ENCODE peak calls at places on chromosomes 6 and 20, in nine cellular contexts. One of them, this sample, is unnamed.

GRCh38 chr6:39814236-39814635 is 22.1 kb downstream of the DAAM2 start:
- DNase-seq in GM13976: no peak
- DNase-seq in upper lobe of right lung: no peak
- DNase-seq in AG10803: no peak
- DNase-seq in heart left ventricle: no peak
- DNase-seq in astrocyte of the cerebellum: no peak
- DNase-seq in astrocyte of the spinal cord: no peak
- DNase-seq in activated CD8-positive, alpha-beta T cell treated with anti-CD3 and anti-CD28 coated beads for 36 hours: no peak
- DNase-seq in A549: no peak
- DNase-seq in this sample: no peak

GRCh38 chr6:45572833-45573232 is 195.1 kb upstream of the SUPT3H start:
- DNase-seq in GM13976: no peak
- DNase-seq in upper lobe of right lung: no peak
- DNase-seq in AG10803: no peak
- DNase-seq in heart left ventricle: no peak
- DNase-seq in astrocyte of the cerebellum: no peak
- DNase-seq in astrocyte of the spinal cord: no peak
- DNase-seq in activated CD8-positive, alpha-beta T cell treated with anti-CD3 and anti-CD28 coated beads for 36 hours: no peak
- DNase-seq in A549: no peak
- DNase-seq in this sample: no peak

GRCh38 chr6:169905041-169905807 is 153.8 kb downstream of the ERMARD start:
- DNase-seq in GM13976: no peak
- DNase-seq in upper lobe of right lung: no peak
- DNase-seq in AG10803: peak
- DNase-seq in heart left ventricle: no peak
- DNase-seq in astrocyte of the cerebellum: peak
- DNase-seq in astrocyte of the spinal cord: peak
- DNase-seq in activated CD8-positive, alpha-beta T cell treated with anti-CD3 and anti-CD28 coated beads for 36 hours: no peak
- DNase-seq in A549: no peak
- DNase-seq in this sample: no peak

GRCh38 chr6:169571123-169571962 is 130.5 kb downstream of the WDR27 start:
- DNase-seq in GM13976: no peak
- DNase-seq in upper lobe of right lung: no peak
- DNase-seq in AG10803: no peak
- DNase-seq in heart left ventricle: no peak
- DNase-seq in astrocyte of the cerebellum: no peak
- DNase-seq in astrocyte of the spinal cord: peak
- DNase-seq in activated CD8-positive, alpha-beta T cell treated with anti-CD3 and anti-CD28 coated beads for 36 hours: no peak
- DNase-seq in A549: peak
- DNase-seq in this sample: no peak

GRCh38 chr20:59812286-59813125 is 120.9 kb downstream of the SYCP2 start:
- DNase-seq in GM13976: no peak
- DNase-seq in upper lobe of right lung: no peak
- DNase-seq in AG10803: no peak
- DNase-seq in heart left ventricle: no peak
- DNase-seq in astrocyte of the cerebellum: no peak
- DNase-seq in astrocyte of the spinal cord: no peak
- DNase-seq in activated CD8-positive, alpha-beta T cell treated with anti-CD3 and anti-CD28 coated beads for 36 hours: no peak
- DNase-seq in A549: no peak
- DNase-seq in this sample: no peak

GRCh38 chr20:42346771-42347170 is 728.6 kb upstream of the CHD6 start:
- DNase-seq in GM13976: no peak
- DNase-seq in upper lobe of right lung: no peak
- DNase-seq in AG10803: no peak
- DNase-seq in heart left ventricle: no peak
- DNase-seq in astrocyte of the cerebellum: no peak
- DNase-seq in astrocyte of the spinal cord: no peak
- DNase-seq in activated CD8-positive, alpha-beta T cell treated with anti-CD3 and anti-CD28 coated beads for 36 hours: no peak
- DNase-seq in A549: no peak
- DNase-seq in this sample: no peak

GRCh38 chr6:3489032-3489757 is 32.3 kb upstream of the SLC22A23 start:
- DNase-seq in GM13976: no peak
- DNase-seq in upper lobe of right lung: no peak
- DNase-seq in AG10803: peak
- DNase-seq in heart left ventricle: no peak
- DNase-seq in astrocyte of the cerebellum: peak
- DNase-seq in astrocyte of the spinal cord: peak
- DNase-seq in activated CD8-positive, alpha-beta T cell treated with anti-CD3 and anti-CD28 coated beads for 36 hours: no peak
- DNase-seq in A549: no peak
- DNase-seq in this sample: no peak

GRCh38 chr6:134539865-134540323 is 222.0 kb upstream of the SGK1 start:
- DNase-seq in GM13976: no peak
- DNase-seq in upper lobe of right lung: no peak
- DNase-seq in AG10803: no peak
- DNase-seq in heart left ventricle: peak
- DNase-seq in astrocyte of the cerebellum: no peak
- DNase-seq in astrocyte of the spinal cord: no peak
- DNase-seq in activated CD8-positive, alpha-beta T cell treated with anti-CD3 and anti-CD28 coated beads for 36 hours: no peak
- DNase-seq in A549: no peak
- DNase-seq in this sample: no peak

GRCh38 chr6:149064026-149065017 is 253.2 kb upstream of the TAB2 start:
- DNase-seq in GM13976: no peak
- DNase-seq in upper lobe of right lung: no peak
- DNase-seq in AG10803: peak
- DNase-seq in heart left ventricle: no peak
- DNase-seq in astrocyte of the cerebellum: no peak
- DNase-seq in astrocyte of the spinal cord: no peak
- DNase-seq in activated CD8-positive, alpha-beta T cell treated with anti-CD3 and anti-CD28 coated beads for 36 hours: no peak
- DNase-seq in A549: no peak
- DNase-seq in this sample: no peak

GRCh38 chr20:53901064-53901463 is 169.3 kb downstream of the BCAS1 start:
- DNase-seq in GM13976: no peak
- DNase-seq in upper lobe of right lung: no peak
- DNase-seq in AG10803: peak
- DNase-seq in heart left ventricle: no peak
- DNase-seq in astrocyte of the cerebellum: no peak
- DNase-seq in astrocyte of the spinal cord: peak
- DNase-seq in activated CD8-positive, alpha-beta T cell treated with anti-CD3 and anti-CD28 coated beads for 36 hours: no peak
- DNase-seq in A549: peak
- DNase-seq in this sample: no peak

GRCh38 chr6:4349323-4349722 is 213.9 kb upstream of the ECI2 start:
- DNase-seq in GM13976: no peak
- DNase-seq in upper lobe of right lung: no peak
- DNase-seq in AG10803: no peak
- DNase-seq in heart left ventricle: no peak
- DNase-seq in astrocyte of the cerebellum: no peak
- DNase-seq in astrocyte of the spinal cord: no peak
- DNase-seq in activated CD8-positive, alpha-beta T cell treated with anti-CD3 and anti-CD28 coated beads for 36 hours: no peak
- DNase-seq in A549: no peak
- DNase-seq in this sample: no peak

GRCh38 chr20:9927224-9927623 is 88.3 kb upstream of the PAK5 start:
- DNase-seq in GM13976: no peak
- DNase-seq in upper lobe of right lung: no peak
- DNase-seq in AG10803: no peak
- DNase-seq in heart left ventricle: no peak
- DNase-seq in astrocyte of the cerebellum: no peak
- DNase-seq in astrocyte of the spinal cord: no peak
- DNase-seq in activated CD8-positive, alpha-beta T cell treated with anti-CD3 and anti-CD28 coated beads for 36 hours: no peak
- DNase-seq in A549: no peak
- DNase-seq in this sample: no peak

GRCh38 chr6:108518714-108519576 is 41.8 kb upstream of the FOXO3 start:
- DNase-seq in GM13976: no peak
- DNase-seq in upper lobe of right lung: no peak
- DNase-seq in AG10803: peak
- DNase-seq in heart left ventricle: no peak
- DNase-seq in astrocyte of the cerebellum: no peak
- DNase-seq in astrocyte of the spinal cord: peak
- DNase-seq in activated CD8-positive, alpha-beta T cell treated with anti-CD3 and anti-CD28 coated beads for 36 hours: peak
- DNase-seq in A549: peak
- DNase-seq in this sample: no peak
- TF ChIP-seq CTCF in GM13976: no peak
- TF ChIP-seq CTCF in upper lobe of right lung: peak
- TF ChIP-seq CTCF in AG10803: peak
- TF ChIP-seq CTCF in heart left ventricle: peak
- TF ChIP-seq CTCF in astrocyte of the cerebellum: peak
- TF ChIP-seq CTCF in astrocyte of the spinal cord: peak
- TF ChIP-seq CTCF in activated CD8-positive, alpha-beta T cell treated with anti-CD3 and anti-CD28 coated beads for 36 hours: peak
- TF ChIP-seq CTCF in A549: peak
- TF ChIP-seq CTCF in this sample: peak

GRCh38 chr6:107657755-107658461 is 166.2 kb downstream of the SCML4 start:
- DNase-seq in GM13976: peak
- DNase-seq in upper lobe of right lung: peak
- DNase-seq in AG10803: no peak
- DNase-seq in heart left ventricle: peak
- DNase-seq in astrocyte of the cerebellum: peak
- DNase-seq in astrocyte of the spinal cord: peak
- DNase-seq in activated CD8-positive, alpha-beta T cell treated with anti-CD3 and anti-CD28 coated beads for 36 hours: peak
- DNase-seq in A549: no peak
- DNase-seq in this sample: peak
- TF ChIP-seq CTCF in GM13976: no peak
- TF ChIP-seq CTCF in upper lobe of right lung: no peak
- TF ChIP-seq CTCF in AG10803: no peak
- TF ChIP-seq CTCF in heart left ventricle: peak
- TF ChIP-seq CTCF in astrocyte of the cerebellum: peak
- TF ChIP-seq CTCF in astrocyte of the spinal cord: peak
- TF ChIP-seq CTCF in activated CD8-positive, alpha-beta T cell treated with anti-CD3 and anti-CD28 coated beads for 36 hours: no peak
- TF ChIP-seq CTCF in A549: no peak
- TF ChIP-seq CTCF in this sample: no peak

GRCh38 chr6:42140756-42141602 is 1.4 kb downstream of the C6orf132 start:
- DNase-seq in GM13976: no peak
- DNase-seq in upper lobe of right lung: no peak
- DNase-seq in AG10803: peak
- DNase-seq in heart left ventricle: no peak
- DNase-seq in astrocyte of the cerebellum: no peak
- DNase-seq in astrocyte of the spinal cord: no peak
- DNase-seq in activated CD8-positive, alpha-beta T cell treated with anti-CD3 and anti-CD28 coated beads for 36 hours: no peak
- DNase-seq in A549: no peak
- DNase-seq in this sample: no peak

GRCh38 chr6:42140051-42140450 is 2.4 kb downstream of the C6orf132 start:
- DNase-seq in GM13976: no peak
- DNase-seq in upper lobe of right lung: no peak
- DNase-seq in AG10803: peak
- DNase-seq in heart left ventricle: no peak
- DNase-seq in astrocyte of the cerebellum: no peak
- DNase-seq in astrocyte of the spinal cord: no peak
- DNase-seq in activated CD8-positive, alpha-beta T cell treated with anti-CD3 and anti-CD28 coated beads for 36 hours: no peak
- DNase-seq in A549: peak
- DNase-seq in this sample: no peak

GRCh38 chr6:42138630-42139619 is 3.5 kb downstream of the C6orf132 start:
- DNase-seq in GM13976: no peak
- DNase-seq in upper lobe of right lung: no peak
- DNase-seq in AG10803: no peak
- DNase-seq in heart left ventricle: no peak
- DNase-seq in astrocyte of the cerebellum: no peak
- DNase-seq in astrocyte of the spinal cord: no peak
- DNase-seq in activated CD8-positive, alpha-beta T cell treated with anti-CD3 and anti-CD28 coated beads for 36 hours: no peak
- DNase-seq in A549: no peak
- DNase-seq in this sample: no peak

GRCh38 chr6:42141603-42142117 is 760 bp downstream of the C6orf132 start:
- DNase-seq in GM13976: no peak
- DNase-seq in upper lobe of right lung: no peak
- DNase-seq in AG10803: no peak
- DNase-seq in heart left ventricle: no peak
- DNase-seq in astrocyte of the cerebellum: no peak
- DNase-seq in astrocyte of the spinal cord: no peak
- DNase-seq in activated CD8-positive, alpha-beta T cell treated with anti-CD3 and anti-CD28 coated beads for 36 hours: no peak
- DNase-seq in A549: no peak
- DNase-seq in this sample: no peak

GRCh38 chr6:42142118-42142835 is at the start of gene C6orf132:
- DNase-seq in GM13976: no peak
- DNase-seq in upper lobe of right lung: peak
- DNase-seq in AG10803: peak
- DNase-seq in heart left ventricle: peak
- DNase-seq in astrocyte of the cerebellum: no peak
- DNase-seq in astrocyte of the spinal cord: peak
- DNase-seq in activated CD8-positive, alpha-beta T cell treated with anti-CD3 and anti-CD28 coated beads for 36 hours: peak
- DNase-seq in A549: no peak
- DNase-seq in this sample: no peak
- TF ChIP-seq CTCF in GM13976: no peak
- TF ChIP-seq CTCF in upper lobe of right lung: no peak
- TF ChIP-seq CTCF in AG10803: no peak
- TF ChIP-seq CTCF in heart left ventricle: peak
- TF ChIP-seq CTCF in astrocyte of the cerebellum: no peak
- TF ChIP-seq CTCF in astrocyte of the spinal cord: no peak
- TF ChIP-seq CTCF in activated CD8-positive, alpha-beta T cell treated with anti-CD3 and anti-CD28 coated beads for 36 hours: no peak
- TF ChIP-seq CTCF in A549: no peak
- TF ChIP-seq CTCF in this sample: no peak

GRCh38 chr6:154345811-154346210 is 10.8 kb downstream of the IPCEF1 start:
- DNase-seq in GM13976: no peak
- DNase-seq in upper lobe of right lung: no peak
- DNase-seq in AG10803: no peak
- DNase-seq in heart left ventricle: no peak
- DNase-seq in astrocyte of the cerebellum: no peak
- DNase-seq in astrocyte of the spinal cord: no peak
- DNase-seq in activated CD8-positive, alpha-beta T cell treated with anti-CD3 and anti-CD28 coated beads for 36 hours: no peak
- DNase-seq in A549: no peak
- DNase-seq in this sample: no peak

GRCh38 chr6:154347981-154348380 is 8.6 kb downstream of the IPCEF1 start:
- DNase-seq in GM13976: no peak
- DNase-seq in upper lobe of right lung: no peak
- DNase-seq in AG10803: no peak
- DNase-seq in heart left ventricle: no peak
- DNase-seq in astrocyte of the cerebellum: no peak
- DNase-seq in astrocyte of the spinal cord: no peak
- DNase-seq in activated CD8-positive, alpha-beta T cell treated with anti-CD3 and anti-CD28 coated beads for 36 hours: no peak
- DNase-seq in A549: no peak
- DNase-seq in this sample: no peak

GRCh38 chr6:154341876-154342275 is 14.7 kb downstream of the IPCEF1 start:
- DNase-seq in GM13976: no peak
- DNase-seq in upper lobe of right lung: no peak
- DNase-seq in AG10803: no peak
- DNase-seq in heart left ventricle: no peak
- DNase-seq in astrocyte of the cerebellum: no peak
- DNase-seq in astrocyte of the spinal cord: no peak
- DNase-seq in activated CD8-positive, alpha-beta T cell treated with anti-CD3 and anti-CD28 coated beads for 36 hours: no peak
- DNase-seq in A549: no peak
- DNase-seq in this sample: no peak

GRCh38 chr6:154341326-154341725 is 15.3 kb downstream of the IPCEF1 start:
- DNase-seq in GM13976: no peak
- DNase-seq in upper lobe of right lung: no peak
- DNase-seq in AG10803: no peak
- DNase-seq in heart left ventricle: no peak
- DNase-seq in astrocyte of the cerebellum: no peak
- DNase-seq in astrocyte of the spinal cord: no peak
- DNase-seq in activated CD8-positive, alpha-beta T cell treated with anti-CD3 and anti-CD28 coated beads for 36 hours: no peak
- DNase-seq in A549: no peak
- DNase-seq in this sample: no peak

DNA sequence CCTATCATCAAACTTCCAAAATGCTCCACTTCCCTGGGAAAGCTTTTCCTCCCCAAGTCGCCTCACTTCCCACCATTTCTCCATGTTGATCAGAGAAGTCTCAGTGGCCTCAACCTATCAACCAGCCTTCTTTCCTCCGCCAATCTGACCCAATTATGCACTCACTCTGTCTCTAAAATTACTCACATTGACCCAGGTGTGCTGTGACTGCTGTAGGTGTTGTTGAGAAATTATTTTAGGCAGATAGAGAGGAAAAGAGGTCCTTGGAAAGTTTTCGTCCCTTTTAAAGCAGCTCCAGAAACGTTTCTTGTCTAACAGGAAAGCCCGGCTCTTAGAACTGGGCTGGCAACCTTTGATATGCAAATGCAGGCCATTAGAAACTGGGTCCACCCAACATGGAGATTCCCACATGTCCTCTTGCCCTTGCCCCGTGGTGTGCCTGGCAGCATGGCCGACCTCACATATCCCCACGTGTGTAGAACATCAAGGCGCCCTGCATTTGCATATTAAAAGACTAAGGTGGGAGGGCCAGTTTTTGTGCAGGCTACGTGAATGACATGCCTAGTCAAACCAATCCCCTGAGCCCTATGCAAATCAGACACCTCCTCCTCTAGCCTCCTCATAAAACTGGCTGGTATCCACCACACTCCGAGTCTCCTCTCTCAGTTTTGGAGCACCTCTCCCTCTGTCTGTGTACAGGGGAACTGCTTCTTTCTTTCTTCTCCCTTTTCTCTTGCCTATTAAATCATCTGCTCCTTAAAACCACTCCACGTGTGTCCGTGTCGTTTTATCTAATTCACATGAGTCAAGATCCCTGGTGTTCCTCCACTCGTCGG is 12.9 kb downstream of the IPCEF1 start:
- DNase-seq in GM13976: no peak
- DNase-seq in upper lobe of right lung: peak
- DNase-seq in AG10803: peak
- DNase-seq in heart left ventricle: peak
- DNase-seq in astrocyte of the cerebellum: peak
- DNase-seq in astrocyte of the spinal cord: peak
- DNase-seq in activated CD8-positive, alpha-beta T cell treated with anti-CD3 and anti-CD28 coated beads for 36 hours: no peak
- DNase-seq in A549: no peak
- DNase-seq in this sample: no peak
- TF ChIP-seq CTCF in GM13976: no peak
- TF ChIP-seq CTCF in upper lobe of right lung: peak
- TF ChIP-seq CTCF in AG10803: peak
- TF ChIP-seq CTCF in heart left ventricle: no peak
- TF ChIP-seq CTCF in astrocyte of the cerebellum: peak
- TF ChIP-seq CTCF in astrocyte of the spinal cord: peak
- TF ChIP-seq CTCF in activated CD8-positive, alpha-beta T cell treated with anti-CD3 and anti-CD28 coated beads for 36 hours: no peak
- TF ChIP-seq CTCF in A549: no peak
- TF ChIP-seq CTCF in this sample: no peak